ENCODE peak calls at places on chromosome 16, in four cellular contexts. Z is AG04450, V is gastrocnemius medialis, C is tibial nerve. P is an unnamed sample.

GRCh38 chr16:48117217-48118105 is 38.3 kb downstream of the ABCC12 start:
- DNase-seq in Z (no peak), V (no peak), C (no peak), P (peak)

GRCh38 chr16:17460890-17461289 is 9.9 kb downstream of the XYLT1 start:
- DNase-seq in Z (no peak), C (no peak), V (no peak), P (no peak)

GRCh38 chr16:30083216-30084055 is 7.6 kb downstream of the PPP4C start:
- DNase-seq in Z (no peak), V (no peak), C (no peak), P (no peak)

GRCh38 chr16:15521390-15521757 is 87.0 kb downstream of the BMERB1 start:
- DNase-seq in Z (no peak), C (no peak), V (no peak), P (no peak)

GRCh38 chr16:31487076-31487719 is 4.3 kb downstream of the SLC5A2 start:
- DNase-seq in C (no peak), V (no peak), Z (no peak), P (no peak)

GRCh38 chr16:17439580-17439979 is 31.2 kb downstream of the XYLT1 start:
- DNase-seq in V (no peak), Z (no peak), C (no peak), P (no peak)

GRCh38 chr16:59878479-59878878 is 1144.4 kb upstream of the GOT2 start:
- DNase-seq in V (no peak), Z (no peak), C (no peak), P (no peak)

GRCh38 chr16:75383141-75383540 is 50.2 kb downstream of the CFDP1 start:
- DNase-seq in V (no peak), C (no peak), Z (no peak), P (no peak)

GRCh38 chr16:31460582-31461002 is 1.3 kb downstream of the ARMC5 start:
- DNase-seq in V (no peak), C (no peak), Z (peak), P (no peak)

GRCh38 chr16:4663756-4664465 is 29.5 kb upstream of the NUDT16L1 start:
- DNase-seq in Z (no peak), C (no peak), V (peak), P (peak)

GRCh38 chr16:4666537-4667202 is 26.7 kb upstream of the NUDT16L1 start:
- DNase-seq in V (no peak), C (no peak), Z (no peak), P (no peak)

GRCh38 chr16:4667203-4667983 is 26.0 kb upstream of the NUDT16L1 start:
- DNase-seq in V (no peak), C (no peak), Z (no peak), P (no peak)

GRCh38 chr16:4661661-4662060 is 31.7 kb upstream of the NUDT16L1 start:
- DNase-seq in V (no peak), Z (no peak), C (no peak), P (no peak)

GRCh38 chr16:4664538-4665418 is 28.6 kb upstream of the NUDT16L1 start:
- DNase-seq in Z (no peak), V (no peak), C (no peak), P (peak)
- H3K27ac ChIP-seq in Z (no peak), V (peak), C (no peak), P (peak)

GRCh38 chr16:54286330-54287017 is at the start of gene IRX3:
- DNase-seq in C (no peak), Z (no peak), V (peak), P (peak)
- H3K4me3 ChIP-seq in C (peak), Z (peak), V (peak), P (peak)

GRCh38 chr16:50741808-50742520 is at the start of gene CYLD:
- DNase-seq in C (peak), Z (peak), V (peak), P (peak)

GRCh38 chr16:50741225-50741807 is 570 bp upstream of the CYLD start:
- DNase-seq in V (no peak), C (no peak), Z (no peak), P (no peak)

GRCh38 chr16:50739031-50739430 is 2.9 kb upstream of the CYLD start:
- DNase-seq in V (no peak), C (no peak), Z (no peak), P (no peak)

GRCh38 chr16:50742521-50743150 is 750 bp downstream of the CYLD start:
- DNase-seq in C (no peak), Z (no peak), V (peak), P (peak)

DNA sequence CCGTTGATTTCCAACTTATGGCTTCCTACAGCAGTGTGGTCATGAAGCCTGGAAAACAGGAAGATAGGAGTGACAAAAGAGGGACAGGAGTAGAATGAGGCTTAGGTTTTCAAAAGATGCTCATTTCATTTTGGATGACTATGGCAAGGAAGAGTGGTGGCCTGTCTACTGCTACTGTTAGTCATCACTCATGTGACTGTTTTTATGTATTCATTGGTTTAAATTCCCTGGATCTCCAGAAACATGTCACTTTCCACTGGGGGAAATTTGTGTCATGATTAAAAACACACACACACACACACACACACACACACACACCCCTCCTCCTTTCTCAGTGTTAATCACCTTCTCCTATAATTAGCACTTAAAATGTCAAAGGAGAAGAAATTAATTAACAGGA is 1.1 kb upstream of the CYLD start:
- DNase-seq in V (no peak), Z (no peak), C (no peak), P (no peak)
- H3K27ac ChIP-seq in V (peak), Z (no peak), C (no peak), P (peak)

GRCh38 chr16:70647461-70648359 is 1.4 kb downstream of the IL34 start:
- DNase-seq in Z (no peak), C (no peak), V (no peak), P (no peak)
- H3K4me3 ChIP-seq in Z (no peak), C (no peak), V (peak), P (no peak)

GRCh38 chr16:2230376-2230775 is 5.9 kb upstream of the DNASE1L2 start:
- DNase-seq in C (no peak), Z (no peak), V (no peak), P (no peak)
- H3K27ac ChIP-seq in C (no peak), Z (no peak), V (no peak), P (no peak)

P was measured in left ventricle myocardium inferior.